ENCODE peak calls at places on chromosome 7, in seven cellular contexts. One of them, this sample, is unnamed.
A peak's percentile ranks its signal among the peaks of the same experiment; 100 is the strongest.

GRCh38 chr7:130272456-130273080 is 5.9 kb downstream of the CPA2 start:
- DNase-seq in CD8-positive, alpha-beta T cell: no peak
- DNase-seq in AG08396: peak; percentile 13
- DNase-seq in endothelial cell: peak; percentile 18
- DNase-seq in H54: no peak
- DNase-seq in activated CD4-positive, alpha-beta T cell treated with anti-CD3 and anti-CD28 coated beads, Interleukin-2, amount 50 U/mL, for 4 hours: no peak
- DNase-seq in brain microvascular endothelial cell: no peak
- DNase-seq in this sample: no peak

GRCh38 chr7:156768698-156769472 is 124.1 kb downstream of the LMBR1 start:
- DNase-seq in brain microvascular endothelial cell: no peak
- DNase-seq in AG08396: no peak
- DNase-seq in H54: no peak
- DNase-seq in CD8-positive, alpha-beta T cell: no peak
- DNase-seq in endothelial cell: no peak
- DNase-seq in activated CD4-positive, alpha-beta T cell treated with anti-CD3 and anti-CD28 coated beads, Interleukin-2, amount 50 U/mL, for 4 hours: no peak
- DNase-seq in this sample: no peak

GRCh38 chr7:94178247-94178646 is 174.1 kb upstream of the BET1 start:
- DNase-seq in AG08396: no peak
- DNase-seq in endothelial cell: no peak
- DNase-seq in CD8-positive, alpha-beta T cell: no peak
- DNase-seq in activated CD4-positive, alpha-beta T cell treated with anti-CD3 and anti-CD28 coated beads, Interleukin-2, amount 50 U/mL, for 4 hours: no peak
- DNase-seq in H54: no peak
- DNase-seq in brain microvascular endothelial cell: no peak
- DNase-seq in this sample: no peak

GRCh38 chr7:15839415-15840100 is 153.1 kb upstream of the MEOX2 start:
- DNase-seq in endothelial cell: peak; percentile 58
- DNase-seq in H54: peak; percentile 9
- DNase-seq in brain microvascular endothelial cell: peak; percentile 16
- DNase-seq in CD8-positive, alpha-beta T cell: no peak
- DNase-seq in AG08396: peak; percentile 31
- DNase-seq in activated CD4-positive, alpha-beta T cell treated with anti-CD3 and anti-CD28 coated beads, Interleukin-2, amount 50 U/mL, for 4 hours: no peak
- DNase-seq in this sample: no peak

GRCh38 chr7:144027070-144027469 is 21.7 kb upstream of the OR2A5 start:
- DNase-seq in activated CD4-positive, alpha-beta T cell treated with anti-CD3 and anti-CD28 coated beads, Interleukin-2, amount 50 U/mL, for 4 hours: no peak
- DNase-seq in brain microvascular endothelial cell: no peak
- DNase-seq in endothelial cell: no peak
- DNase-seq in AG08396: peak; percentile 12
- DNase-seq in CD8-positive, alpha-beta T cell: no peak
- DNase-seq in H54: no peak
- DNase-seq in this sample: no peak

GRCh38 chr7:24924375-24924774 is 55.6 kb downstream of the OSBPL3 start:
- DNase-seq in H54: no peak
- DNase-seq in AG08396: no peak
- DNase-seq in activated CD4-positive, alpha-beta T cell treated with anti-CD3 and anti-CD28 coated beads, Interleukin-2, amount 50 U/mL, for 4 hours: no peak
- DNase-seq in endothelial cell: no peak
- DNase-seq in CD8-positive, alpha-beta T cell: no peak
- DNase-seq in brain microvascular endothelial cell: no peak
- DNase-seq in this sample: no peak

GRCh38 chr7:138064856-138065357 is 11.4 kb upstream of the AKR1D1 start:
- DNase-seq in CD8-positive, alpha-beta T cell: no peak
- DNase-seq in endothelial cell: no peak
- DNase-seq in brain microvascular endothelial cell: peak; percentile 1
- DNase-seq in activated CD4-positive, alpha-beta T cell treated with anti-CD3 and anti-CD28 coated beads, Interleukin-2, amount 50 U/mL, for 4 hours: no peak
- DNase-seq in H54: no peak
- DNase-seq in AG08396: no peak
- DNase-seq in this sample: no peak

GRCh38 chr7:4774804-4775280 is 581 bp upstream of the AP5Z1 start:
- DNase-seq in AG08396: peak; percentile 84
- DNase-seq in activated CD4-positive, alpha-beta T cell treated with anti-CD3 and anti-CD28 coated beads, Interleukin-2, amount 50 U/mL, for 4 hours: peak; percentile 13
- DNase-seq in endothelial cell: no peak
- DNase-seq in H54: no peak
- DNase-seq in brain microvascular endothelial cell: peak; percentile 74
- DNase-seq in CD8-positive, alpha-beta T cell: no peak
- DNase-seq in this sample: no peak

GRCh38 chr7:158563051-158563450 is 24.6 kb downstream of the PTPRN2 start:
- DNase-seq in activated CD4-positive, alpha-beta T cell treated with anti-CD3 and anti-CD28 coated beads, Interleukin-2, amount 50 U/mL, for 4 hours: no peak
- DNase-seq in endothelial cell: no peak
- DNase-seq in AG08396: no peak
- DNase-seq in brain microvascular endothelial cell: no peak
- DNase-seq in H54: no peak
- DNase-seq in CD8-positive, alpha-beta T cell: no peak
- DNase-seq in this sample: no peak

GRCh38 chr7:47689558-47689957 is 107.6 kb upstream of the TNS3 start:
- DNase-seq in activated CD4-positive, alpha-beta T cell treated with anti-CD3 and anti-CD28 coated beads, Interleukin-2, amount 50 U/mL, for 4 hours: no peak
- DNase-seq in brain microvascular endothelial cell: no peak
- DNase-seq in endothelial cell: no peak
- DNase-seq in H54: no peak
- DNase-seq in CD8-positive, alpha-beta T cell: no peak
- DNase-seq in AG08396: no peak
- DNase-seq in this sample: no peak

GRCh38 chr7:82036146-82036886 is 266.5 kb upstream of the HGF start:
- DNase-seq in AG08396: peak; percentile 39
- DNase-seq in brain microvascular endothelial cell: peak; percentile 70
- DNase-seq in endothelial cell: no peak
- DNase-seq in H54: no peak
- DNase-seq in CD8-positive, alpha-beta T cell: no peak
- DNase-seq in activated CD4-positive, alpha-beta T cell treated with anti-CD3 and anti-CD28 coated beads, Interleukin-2, amount 50 U/mL, for 4 hours: no peak
- DNase-seq in this sample: no peak

GRCh38 chr7:129612112-129613015 is 844 bp downstream of the NRF1 start:
- DNase-seq in brain microvascular endothelial cell: no peak
- DNase-seq in endothelial cell: peak; percentile 23
- DNase-seq in AG08396: no peak
- DNase-seq in H54: no peak
- DNase-seq in CD8-positive, alpha-beta T cell: peak; percentile 47
- DNase-seq in activated CD4-positive, alpha-beta T cell treated with anti-CD3 and anti-CD28 coated beads, Interleukin-2, amount 50 U/mL, for 4 hours: peak; percentile 16
- DNase-seq in this sample: peak; percentile 24

GRCh38 chr7:55690-56248 is 136.6 kb upstream of the FAM20C start:
- DNase-seq in CD8-positive, alpha-beta T cell: no peak
- DNase-seq in H54: no peak
- DNase-seq in brain microvascular endothelial cell: no peak
- DNase-seq in AG08396: no peak
- DNase-seq in activated CD4-positive, alpha-beta T cell treated with anti-CD3 and anti-CD28 coated beads, Interleukin-2, amount 50 U/mL, for 4 hours: no peak
- DNase-seq in endothelial cell: no peak
- DNase-seq in this sample: no peak

GRCh38 chr7:149690688-149691446 is 82.5 kb downstream of the ZNF467 start:
- DNase-seq in H54: peak; percentile 71
- DNase-seq in CD8-positive, alpha-beta T cell: no peak
- DNase-seq in activated CD4-positive, alpha-beta T cell treated with anti-CD3 and anti-CD28 coated beads, Interleukin-2, amount 50 U/mL, for 4 hours: no peak
- DNase-seq in brain microvascular endothelial cell: peak; percentile 85
- DNase-seq in endothelial cell: peak; percentile 72
- DNase-seq in AG08396: peak; percentile 48
- DNase-seq in this sample: no peak

GRCh38 chr7:127807340-127807739 is 155.3 kb downstream of the SND1 start:
- DNase-seq in brain microvascular endothelial cell: no peak
- DNase-seq in H54: no peak
- DNase-seq in CD8-positive, alpha-beta T cell: no peak
- DNase-seq in endothelial cell: no peak
- DNase-seq in activated CD4-positive, alpha-beta T cell treated with anti-CD3 and anti-CD28 coated beads, Interleukin-2, amount 50 U/mL, for 4 hours: no peak
- DNase-seq in AG08396: no peak
- DNase-seq in this sample: no peak

GRCh38 chr7:73618538-73618937 is 5.8 kb downstream of the MLXIPL start:
- DNase-seq in H54: no peak
- DNase-seq in AG08396: no peak
- DNase-seq in activated CD4-positive, alpha-beta T cell treated with anti-CD3 and anti-CD28 coated beads, Interleukin-2, amount 50 U/mL, for 4 hours: no peak
- DNase-seq in endothelial cell: no peak
- DNase-seq in brain microvascular endothelial cell: no peak
- DNase-seq in CD8-positive, alpha-beta T cell: no peak
- DNase-seq in this sample: no peak

GRCh38 chr7:159020987-159021386 is 123.7 kb downstream of the VIPR2 start:
- DNase-seq in endothelial cell: no peak
- DNase-seq in CD8-positive, alpha-beta T cell: no peak
- DNase-seq in brain microvascular endothelial cell: no peak
- DNase-seq in AG08396: no peak
- DNase-seq in H54: no peak
- DNase-seq in activated CD4-positive, alpha-beta T cell treated with anti-CD3 and anti-CD28 coated beads, Interleukin-2, amount 50 U/mL, for 4 hours: no peak
- DNase-seq in this sample: no peak

GRCh38 chr7:28096713-28097112 is 83.9 kb downstream of the JAZF1 start:
- DNase-seq in endothelial cell: peak; percentile 58
- DNase-seq in brain microvascular endothelial cell: peak; percentile 63
- DNase-seq in AG08396: peak; percentile 75
- DNase-seq in H54: peak; percentile 61
- DNase-seq in CD8-positive, alpha-beta T cell: peak; percentile 44
- DNase-seq in activated CD4-positive, alpha-beta T cell treated with anti-CD3 and anti-CD28 coated beads, Interleukin-2, amount 50 U/mL, for 4 hours: peak; percentile 29
- DNase-seq in this sample: peak; percentile 9

GRCh38 chr7:17021205-17021604 is 139.4 kb upstream of the AGR3 start:
- DNase-seq in activated CD4-positive, alpha-beta T cell treated with anti-CD3 and anti-CD28 coated beads, Interleukin-2, amount 50 U/mL, for 4 hours: no peak
- DNase-seq in brain microvascular endothelial cell: peak; percentile 28
- DNase-seq in AG08396: peak; percentile 10
- DNase-seq in endothelial cell: no peak
- DNase-seq in H54: no peak
- DNase-seq in CD8-positive, alpha-beta T cell: no peak
- DNase-seq in this sample: no peak

GRCh38 chr7:130921391-130922180 is 187.6 kb upstream of the KLF14 start:
- DNase-seq in brain microvascular endothelial cell: peak; percentile 84
- DNase-seq in CD8-positive, alpha-beta T cell: no peak
- DNase-seq in H54: no peak
- DNase-seq in activated CD4-positive, alpha-beta T cell treated with anti-CD3 and anti-CD28 coated beads, Interleukin-2, amount 50 U/mL, for 4 hours: no peak
- DNase-seq in AG08396: no peak
- DNase-seq in endothelial cell: no peak
- DNase-seq in this sample: no peak

GRCh38 chr7:94449151-94449725 is 54.5 kb downstream of the COL1A2 start:
- DNase-seq in CD8-positive, alpha-beta T cell: no peak
- DNase-seq in endothelial cell: no peak
- DNase-seq in H54: peak; percentile 6
- DNase-seq in brain microvascular endothelial cell: no peak
- DNase-seq in AG08396: peak; percentile 38
- DNase-seq in activated CD4-positive, alpha-beta T cell treated with anti-CD3 and anti-CD28 coated beads, Interleukin-2, amount 50 U/mL, for 4 hours: no peak
- DNase-seq in this sample: no peak

GRCh38 chr7:104267701-104268368 is 60.0 kb upstream of the ORC5 start:
- DNase-seq in brain microvascular endothelial cell: peak; percentile 6
- DNase-seq in endothelial cell: no peak
- DNase-seq in activated CD4-positive, alpha-beta T cell treated with anti-CD3 and anti-CD28 coated beads, Interleukin-2, amount 50 U/mL, for 4 hours: no peak
- DNase-seq in H54: no peak
- DNase-seq in CD8-positive, alpha-beta T cell: no peak
- DNase-seq in AG08396: peak; percentile 7
- DNase-seq in this sample: no peak

This sample was measured in activated T-helper 9 cell treated with anti-CD3 and anti-CD28 coated beads, Interleukin-2, amount 50 U/mL, for 16 hours.